ENCODE peak calls at places on chromosomes 2 and 18, in nine cellular contexts. One of them, this sample, is unnamed.

GRCh38 chr2:64108842-64109241 is 35.4 kb downstream of the PELI1 start:
- DNase-seq in GM12878: no peak
- DNase-seq in GM23248: no peak
- DNase-seq in fibroblast of lung: no peak
- DNase-seq in SK-N-SH: no peak
- DNase-seq in Karpas-422: no peak
- DNase-seq in mesendoderm: no peak
- DNase-seq in colonic mucosa: no peak
- DNase-seq in endodermal cell: no peak
- DNase-seq in this sample: no peak

GRCh38 chr18:47283476-47283875 is 32.0 kb upstream of the SKOR2 start:
- DNase-seq in GM12878: no peak
- DNase-seq in GM23248: peak
- DNase-seq in fibroblast of lung: peak
- DNase-seq in SK-N-SH: peak
- DNase-seq in Karpas-422: peak
- DNase-seq in mesendoderm: peak
- DNase-seq in colonic mucosa: no peak
- DNase-seq in endodermal cell: peak
- DNase-seq in this sample: peak

GRCh38 chr2:112204411-112204810 is 50.4 kb downstream of the ZC3H8 start:
- DNase-seq in GM12878: no peak
- DNase-seq in GM23248: peak
- DNase-seq in fibroblast of lung: peak
- DNase-seq in SK-N-SH: no peak
- DNase-seq in Karpas-422: no peak
- DNase-seq in mesendoderm: peak
- DNase-seq in colonic mucosa: no peak
- DNase-seq in endodermal cell: no peak
- DNase-seq in this sample: peak

GRCh38 chr2:42516418-42516817 is 22.6 kb upstream of the KCNG3 start:
- DNase-seq in GM12878: no peak
- DNase-seq in GM23248: no peak
- DNase-seq in fibroblast of lung: no peak
- DNase-seq in SK-N-SH: no peak
- DNase-seq in Karpas-422: peak
- DNase-seq in mesendoderm: no peak
- DNase-seq in colonic mucosa: no peak
- DNase-seq in endodermal cell: no peak
- DNase-seq in this sample: no peak

GRCh38 chr18:65721634-65722033 is 29.2 kb upstream of the CDH7 start:
- DNase-seq in GM12878: no peak
- DNase-seq in GM23248: no peak
- DNase-seq in fibroblast of lung: no peak
- DNase-seq in SK-N-SH: no peak
- DNase-seq in Karpas-422: no peak
- DNase-seq in mesendoderm: no peak
- DNase-seq in colonic mucosa: no peak
- DNase-seq in endodermal cell: no peak
- DNase-seq in this sample: peak

GRCh38 chr2:171210864-171211431 is 50.3 kb upstream of the TLK1 start:
- DNase-seq in GM12878: peak
- DNase-seq in GM23248: no peak
- DNase-seq in fibroblast of lung: no peak
- DNase-seq in SK-N-SH: no peak
- DNase-seq in Karpas-422: peak
- DNase-seq in mesendoderm: peak
- DNase-seq in colonic mucosa: no peak
- DNase-seq in endodermal cell: no peak
- DNase-seq in this sample: no peak

GRCh38 chr2:73418343-73418742 is 32.7 kb downstream of the ALMS1 start:
- DNase-seq in GM12878: no peak
- DNase-seq in GM23248: peak
- DNase-seq in fibroblast of lung: peak
- DNase-seq in SK-N-SH: no peak
- DNase-seq in Karpas-422: no peak
- DNase-seq in mesendoderm: no peak
- DNase-seq in colonic mucosa: peak
- DNase-seq in endodermal cell: no peak
- DNase-seq in this sample: peak

GRCh38 chr18:31510319-31510718 is 12.3 kb downstream of the DSG2 start:
- DNase-seq in GM12878: no peak
- DNase-seq in GM23248: no peak
- DNase-seq in fibroblast of lung: no peak
- DNase-seq in SK-N-SH: no peak
- DNase-seq in Karpas-422: no peak
- DNase-seq in mesendoderm: no peak
- DNase-seq in colonic mucosa: no peak
- DNase-seq in endodermal cell: no peak
- DNase-seq in this sample: no peak

GRCh38 chr2:11872948-11873269 is 126.5 kb downstream of the LPIN1 start:
- DNase-seq in GM12878: no peak
- DNase-seq in GM23248: no peak
- DNase-seq in fibroblast of lung: no peak
- DNase-seq in SK-N-SH: no peak
- DNase-seq in Karpas-422: no peak
- DNase-seq in mesendoderm: no peak
- DNase-seq in colonic mucosa: no peak
- DNase-seq in endodermal cell: no peak
- DNase-seq in this sample: no peak

GRCh38 chr2:6443424-6443823 is 422.3 kb downstream of the CMPK2 start:
- DNase-seq in GM12878: no peak
- DNase-seq in GM23248: no peak
- DNase-seq in fibroblast of lung: no peak
- DNase-seq in SK-N-SH: no peak
- DNase-seq in Karpas-422: no peak
- DNase-seq in mesendoderm: no peak
- DNase-seq in colonic mucosa: no peak
- DNase-seq in endodermal cell: no peak
- DNase-seq in this sample: peak

GRCh38 chr18:77136076-77136718 is 3.6 kb upstream of the MBP start:
- DNase-seq in GM12878: no peak
- DNase-seq in GM23248: no peak
- DNase-seq in fibroblast of lung: no peak
- DNase-seq in SK-N-SH: no peak
- DNase-seq in Karpas-422: no peak
- DNase-seq in mesendoderm: no peak
- DNase-seq in colonic mucosa: no peak
- DNase-seq in endodermal cell: no peak
- DNase-seq in this sample: no peak

GRCh38 chr2:240302041-240302440 is 133.4 kb upstream of the GPC1 start:
- DNase-seq in GM12878: no peak
- DNase-seq in GM23248: no peak
- DNase-seq in fibroblast of lung: no peak
- DNase-seq in SK-N-SH: no peak
- DNase-seq in Karpas-422: no peak
- DNase-seq in mesendoderm: no peak
- DNase-seq in colonic mucosa: no peak
- DNase-seq in endodermal cell: no peak
- DNase-seq in this sample: no peak

GRCh38 chr2:63486861-63487290 is 101.4 kb downstream of the WDPCP start:
- DNase-seq in GM12878: no peak
- DNase-seq in GM23248: no peak
- DNase-seq in fibroblast of lung: no peak
- DNase-seq in SK-N-SH: no peak
- DNase-seq in Karpas-422: peak
- DNase-seq in mesendoderm: peak
- DNase-seq in colonic mucosa: no peak
- DNase-seq in endodermal cell: no peak
- DNase-seq in this sample: no peak

GRCh38 chr2:221429741-221430491 is 142.2 kb downstream of the EPHA4 start:
- DNase-seq in GM12878: no peak
- DNase-seq in GM23248: peak
- DNase-seq in fibroblast of lung: no peak
- DNase-seq in SK-N-SH: no peak
- DNase-seq in Karpas-422: no peak
- DNase-seq in mesendoderm: no peak
- DNase-seq in colonic mucosa: no peak
- DNase-seq in endodermal cell: no peak
- DNase-seq in this sample: no peak

GRCh38 chr2:236338495-236339184 is 74.4 kb upstream of the ASB18 start:
- DNase-seq in GM12878: no peak
- DNase-seq in GM23248: peak
- DNase-seq in fibroblast of lung: no peak
- DNase-seq in SK-N-SH: no peak
- DNase-seq in Karpas-422: peak
- DNase-seq in mesendoderm: peak
- DNase-seq in colonic mucosa: no peak
- DNase-seq in endodermal cell: peak
- DNase-seq in this sample: peak

GRCh38 chr2:174633621-174633927 is 36.0 kb upstream of the WIPF1 start:
- DNase-seq in GM12878: no peak
- DNase-seq in GM23248: peak
- DNase-seq in fibroblast of lung: no peak
- DNase-seq in SK-N-SH: no peak
- DNase-seq in Karpas-422: peak
- DNase-seq in mesendoderm: peak
- DNase-seq in colonic mucosa: no peak
- DNase-seq in endodermal cell: peak
- DNase-seq in this sample: no peak

GRCh38 chr2:1759611-1759930 is 15.3 kb upstream of the PXDN start:
- DNase-seq in GM12878: no peak
- DNase-seq in GM23248: no peak
- DNase-seq in fibroblast of lung: no peak
- DNase-seq in SK-N-SH: no peak
- DNase-seq in Karpas-422: no peak
- DNase-seq in mesendoderm: no peak
- DNase-seq in colonic mucosa: no peak
- DNase-seq in endodermal cell: no peak
- DNase-seq in this sample: no peak

GRCh38 chr2:172425336-172425735 is 2.0 kb upstream of the ITGA6 start:
- DNase-seq in GM12878: no peak
- DNase-seq in GM23248: no peak
- DNase-seq in fibroblast of lung: no peak
- DNase-seq in SK-N-SH: no peak
- DNase-seq in Karpas-422: no peak
- DNase-seq in mesendoderm: no peak
- DNase-seq in colonic mucosa: no peak
- DNase-seq in endodermal cell: no peak
- DNase-seq in this sample: no peak

GRCh38 chr2:240200230-240201051 is 60.0 kb upstream of the OTOS start:
- DNase-seq in GM12878: no peak
- DNase-seq in GM23248: peak
- DNase-seq in fibroblast of lung: peak
- DNase-seq in SK-N-SH: no peak
- DNase-seq in Karpas-422: no peak
- DNase-seq in mesendoderm: no peak
- DNase-seq in colonic mucosa: no peak
- DNase-seq in endodermal cell: peak
- DNase-seq in this sample: no peak

GRCh38 chr18:58351776-58352175 is 277.1 kb downstream of the ALPK2 start:
- DNase-seq in GM12878: no peak
- DNase-seq in GM23248: no peak
- DNase-seq in fibroblast of lung: no peak
- DNase-seq in SK-N-SH: no peak
- DNase-seq in Karpas-422: no peak
- DNase-seq in mesendoderm: no peak
- DNase-seq in colonic mucosa: no peak
- DNase-seq in endodermal cell: no peak
- DNase-seq in this sample: no peak

GRCh38 chr2:7612969-7613368 is 695.8 kb downstream of the RNF144A start:
- DNase-seq in GM12878: no peak
- DNase-seq in GM23248: peak
- DNase-seq in fibroblast of lung: no peak
- DNase-seq in SK-N-SH: no peak
- DNase-seq in Karpas-422: no peak
- DNase-seq in mesendoderm: peak
- DNase-seq in colonic mucosa: no peak
- DNase-seq in endodermal cell: no peak
- DNase-seq in this sample: peak

GRCh38 chr2:9144047-9144446 is 62.6 kb upstream of the ASAP2 start:
- DNase-seq in GM12878: no peak
- DNase-seq in GM23248: no peak
- DNase-seq in fibroblast of lung: peak
- DNase-seq in SK-N-SH: no peak
- DNase-seq in Karpas-422: no peak
- DNase-seq in mesendoderm: no peak
- DNase-seq in colonic mucosa: no peak
- DNase-seq in endodermal cell: no peak
- DNase-seq in this sample: no peak

GRCh38 chr18:22913861-22914260 is 19.3 kb upstream of the RBBP8 start:
- DNase-seq in GM12878: no peak
- DNase-seq in GM23248: no peak
- DNase-seq in fibroblast of lung: no peak
- DNase-seq in SK-N-SH: no peak
- DNase-seq in Karpas-422: no peak
- DNase-seq in mesendoderm: peak
- DNase-seq in colonic mucosa: peak
- DNase-seq in endodermal cell: peak
- DNase-seq in this sample: no peak

GRCh38 chr18:28174181-28174906 is 2.6 kb downstream of the CDH2 start:
- DNase-seq in GM12878: no peak
- DNase-seq in GM23248: no peak
- DNase-seq in fibroblast of lung: no peak
- DNase-seq in SK-N-SH: no peak
- DNase-seq in Karpas-422: no peak
- DNase-seq in mesendoderm: no peak
- DNase-seq in colonic mucosa: no peak
- DNase-seq in endodermal cell: no peak
- DNase-seq in this sample: no peak
- H3K4me3 ChIP-seq in GM12878: no peak
- H3K4me3 ChIP-seq in GM23248: peak
- H3K4me3 ChIP-seq in fibroblast of lung: no peak
- H3K4me3 ChIP-seq in SK-N-SH: peak
- H3K4me3 ChIP-seq in Karpas-422: no peak
- H3K4me3 ChIP-seq in mesendoderm: peak
- H3K4me3 ChIP-seq in colonic mucosa: no peak
- H3K4me3 ChIP-seq in endodermal cell: peak
- H3K4me3 ChIP-seq in this sample: peak

GRCh38 chr2:159118859-159119510 is 150.5 kb downstream of the TANC1 start:
- DNase-seq in GM12878: no peak
- DNase-seq in GM23248: no peak
- DNase-seq in fibroblast of lung: no peak
- DNase-seq in SK-N-SH: no peak
- DNase-seq in Karpas-422: no peak
- DNase-seq in mesendoderm: no peak
- DNase-seq in colonic mucosa: no peak
- DNase-seq in endodermal cell: no peak
- DNase-seq in this sample: no peak
- H3K9ac ChIP-seq in GM12878: no peak
- H3K9ac ChIP-seq in GM23248: no peak
- H3K9ac ChIP-seq in fibroblast of lung: no peak
- H3K9ac ChIP-seq in SK-N-SH: no peak
- H3K9ac ChIP-seq in Karpas-422: no peak
- H3K9ac ChIP-seq in mesendoderm: no peak
- H3K9ac ChIP-seq in colonic mucosa: no peak
- H3K9ac ChIP-seq in endodermal cell: no peak
- H3K9ac ChIP-seq in this sample: no peak

GRCh38 chr18:60372141-60372540 is 434 bp downstream of the MC4R start:
- DNase-seq in GM12878: no peak
- DNase-seq in GM23248: peak
- DNase-seq in fibroblast of lung: no peak
- DNase-seq in SK-N-SH: no peak
- DNase-seq in Karpas-422: no peak
- DNase-seq in mesendoderm: peak
- DNase-seq in colonic mucosa: no peak
- DNase-seq in endodermal cell: peak
- DNase-seq in this sample: no peak
- H3K4me3 ChIP-seq in GM12878: no peak
- H3K4me3 ChIP-seq in GM23248: peak
- H3K4me3 ChIP-seq in fibroblast of lung: no peak
- H3K4me3 ChIP-seq in SK-N-SH: peak
- H3K4me3 ChIP-seq in Karpas-422: no peak
- H3K4me3 ChIP-seq in mesendoderm: no peak
- H3K4me3 ChIP-seq in colonic mucosa: no peak
- H3K4me3 ChIP-seq in endodermal cell: no peak
- H3K4me3 ChIP-seq in this sample: peak

GRCh38 chr2:196758474-196759377 is 40.8 kb downstream of the GTF3C3 start:
- DNase-seq in GM12878: no peak
- DNase-seq in GM23248: peak
- DNase-seq in fibroblast of lung: peak
- DNase-seq in SK-N-SH: peak
- DNase-seq in Karpas-422: peak
- DNase-seq in mesendoderm: no peak
- DNase-seq in colonic mucosa: no peak
- DNase-seq in endodermal cell: no peak
- DNase-seq in this sample: peak
- H3K9ac ChIP-seq in GM12878: no peak
- H3K9ac ChIP-seq in GM23248: peak
- H3K9ac ChIP-seq in fibroblast of lung: no peak
- H3K9ac ChIP-seq in SK-N-SH: no peak
- H3K9ac ChIP-seq in Karpas-422: no peak
- H3K9ac ChIP-seq in mesendoderm: no peak
- H3K9ac ChIP-seq in colonic mucosa: no peak
- H3K9ac ChIP-seq in endodermal cell: no peak
- H3K9ac ChIP-seq in this sample: no peak

This sample was measured in adipocyte.